ENCODE peak calls at places on chromosomes 7 and 10, in five cellular contexts. One of them, this sample, is unnamed.

GRCh38 chr7:151847136-151847535 is 29.8 kb downstream of the PRKAG2 start:
- DNase-seq in AG04449: no peak
- DNase-seq in endothelial cell: no peak
- DNase-seq in fibroblast of mammary gland: no peak
- DNase-seq in breast epithelium: no peak
- DNase-seq in this sample: no peak

GRCh38 chr7:12550956-12551355 is 19.6 kb upstream of the SCIN start:
- DNase-seq in AG04449: peak
- DNase-seq in endothelial cell: no peak
- DNase-seq in fibroblast of mammary gland: no peak
- DNase-seq in breast epithelium: no peak
- DNase-seq in this sample: no peak

GRCh38 chr7:129017933-129018538 is 36.9 kb downstream of the TNPO3 start:
- DNase-seq in AG04449: no peak
- DNase-seq in endothelial cell: no peak
- DNase-seq in fibroblast of mammary gland: no peak
- DNase-seq in breast epithelium: no peak
- DNase-seq in this sample: no peak

GRCh38 chr10:88091490-88092061 is 228.2 kb downstream of the PTEN start:
- DNase-seq in AG04449: no peak
- DNase-seq in endothelial cell: no peak
- DNase-seq in fibroblast of mammary gland: no peak
- DNase-seq in breast epithelium: peak
- DNase-seq in this sample: no peak

GRCh38 chr10:13271552-13272163 is 28.2 kb downstream of the PHYH start:
- DNase-seq in AG04449: no peak
- DNase-seq in endothelial cell: peak
- DNase-seq in fibroblast of mammary gland: peak
- DNase-seq in breast epithelium: no peak
- DNase-seq in this sample: peak

GRCh38 chr10:6174201-6174874 is 28.4 kb upstream of the PFKFB3 start:
- DNase-seq in AG04449: no peak
- DNase-seq in endothelial cell: no peak
- DNase-seq in fibroblast of mammary gland: no peak
- DNase-seq in breast epithelium: no peak
- DNase-seq in this sample: no peak

GRCh38 chr7:51369746-51370145 is 53.1 kb upstream of the COBL start:
- DNase-seq in AG04449: no peak
- DNase-seq in endothelial cell: peak
- DNase-seq in fibroblast of mammary gland: no peak
- DNase-seq in breast epithelium: no peak
- DNase-seq in this sample: peak

GRCh38 chr7:137933270-137934017 is 68.4 kb downstream of the CREB3L2 start:
- DNase-seq in AG04449: no peak
- DNase-seq in endothelial cell: no peak
- DNase-seq in fibroblast of mammary gland: peak
- DNase-seq in breast epithelium: peak
- DNase-seq in this sample: no peak

GRCh38 chr7:11212816-11213215 is 239.1 kb downstream of the PHF14 start:
- DNase-seq in AG04449: peak
- DNase-seq in endothelial cell: no peak
- DNase-seq in fibroblast of mammary gland: no peak
- DNase-seq in breast epithelium: no peak
- DNase-seq in this sample: no peak

DNA sequence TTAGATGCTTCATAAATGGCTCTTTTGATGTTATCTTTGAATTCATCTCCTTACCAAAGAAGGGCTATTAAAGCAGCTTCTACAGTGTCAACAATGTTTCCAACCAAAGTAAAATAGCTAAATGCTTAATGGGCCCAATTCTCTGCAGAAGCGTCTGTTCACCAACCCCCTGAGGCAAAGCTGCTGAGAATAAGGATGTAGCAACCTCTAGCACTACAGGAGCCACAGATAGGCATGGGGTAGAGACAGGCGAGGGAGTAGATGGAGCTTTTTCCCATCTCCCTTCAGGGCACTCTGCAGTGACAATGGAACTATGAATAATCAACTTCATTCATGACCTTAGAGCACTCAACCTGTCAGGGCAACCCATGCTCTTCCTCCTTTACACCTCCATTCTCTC is 134.1 kb downstream of the FZD1 start:
- DNase-seq in AG04449: no peak
- DNase-seq in endothelial cell: no peak
- DNase-seq in fibroblast of mammary gland: no peak
- DNase-seq in breast epithelium: no peak
- DNase-seq in this sample: no peak
- TF ChIP-seq CTCF in AG04449: no peak
- TF ChIP-seq CTCF in endothelial cell: no peak
- TF ChIP-seq CTCF in fibroblast of mammary gland: no peak
- TF ChIP-seq CTCF in breast epithelium: no peak
- TF ChIP-seq CTCF in this sample: no peak

GRCh38 chr7:81956520-81956919 is 186.7 kb upstream of the HGF start:
- DNase-seq in AG04449: no peak
- DNase-seq in endothelial cell: peak
- DNase-seq in fibroblast of mammary gland: peak
- DNase-seq in breast epithelium: no peak
- DNase-seq in this sample: no peak
- TF ChIP-seq CTCF in AG04449: peak
- TF ChIP-seq CTCF in endothelial cell: peak
- TF ChIP-seq CTCF in fibroblast of mammary gland: peak
- TF ChIP-seq CTCF in breast epithelium: peak
- TF ChIP-seq CTCF in this sample: peak

GRCh38 chr7:55177068-55177530 is 158.3 kb downstream of the EGFR start:
- DNase-seq in AG04449: no peak
- DNase-seq in endothelial cell: no peak
- DNase-seq in fibroblast of mammary gland: no peak
- DNase-seq in breast epithelium: no peak
- DNase-seq in this sample: no peak
- TF ChIP-seq CTCF in AG04449: no peak
- TF ChIP-seq CTCF in endothelial cell: no peak
- TF ChIP-seq CTCF in fibroblast of mammary gland: no peak
- TF ChIP-seq CTCF in breast epithelium: no peak
- TF ChIP-seq CTCF in this sample: no peak

DNA sequence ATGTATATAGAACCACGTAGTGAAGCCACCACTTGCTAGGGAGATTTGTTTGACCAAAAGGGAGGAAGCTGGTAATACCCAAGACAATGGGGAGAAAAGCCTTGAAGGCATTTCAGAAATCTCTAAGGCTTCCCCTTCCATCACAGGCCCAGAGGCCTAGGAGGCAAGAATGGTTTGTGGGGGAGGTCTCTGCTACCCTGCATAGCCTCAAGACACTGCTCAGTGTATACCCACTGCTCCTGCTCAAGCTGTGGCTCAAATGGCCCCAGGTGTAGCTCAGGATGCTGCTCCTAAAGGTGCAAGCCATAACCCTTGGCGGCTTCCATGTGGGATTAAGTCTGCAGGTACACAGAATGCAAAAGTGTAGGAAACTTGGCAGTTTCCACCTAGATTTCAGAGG is 1105.8 kb downstream of the GATA3 start:
- DNase-seq in AG04449: no peak
- DNase-seq in endothelial cell: no peak
- DNase-seq in fibroblast of mammary gland: no peak
- DNase-seq in breast epithelium: no peak
- DNase-seq in this sample: no peak
- TF ChIP-seq CTCF in AG04449: no peak
- TF ChIP-seq CTCF in endothelial cell: no peak
- TF ChIP-seq CTCF in fibroblast of mammary gland: no peak
- TF ChIP-seq CTCF in breast epithelium: no peak
- TF ChIP-seq CTCF in this sample: no peak

DNA sequence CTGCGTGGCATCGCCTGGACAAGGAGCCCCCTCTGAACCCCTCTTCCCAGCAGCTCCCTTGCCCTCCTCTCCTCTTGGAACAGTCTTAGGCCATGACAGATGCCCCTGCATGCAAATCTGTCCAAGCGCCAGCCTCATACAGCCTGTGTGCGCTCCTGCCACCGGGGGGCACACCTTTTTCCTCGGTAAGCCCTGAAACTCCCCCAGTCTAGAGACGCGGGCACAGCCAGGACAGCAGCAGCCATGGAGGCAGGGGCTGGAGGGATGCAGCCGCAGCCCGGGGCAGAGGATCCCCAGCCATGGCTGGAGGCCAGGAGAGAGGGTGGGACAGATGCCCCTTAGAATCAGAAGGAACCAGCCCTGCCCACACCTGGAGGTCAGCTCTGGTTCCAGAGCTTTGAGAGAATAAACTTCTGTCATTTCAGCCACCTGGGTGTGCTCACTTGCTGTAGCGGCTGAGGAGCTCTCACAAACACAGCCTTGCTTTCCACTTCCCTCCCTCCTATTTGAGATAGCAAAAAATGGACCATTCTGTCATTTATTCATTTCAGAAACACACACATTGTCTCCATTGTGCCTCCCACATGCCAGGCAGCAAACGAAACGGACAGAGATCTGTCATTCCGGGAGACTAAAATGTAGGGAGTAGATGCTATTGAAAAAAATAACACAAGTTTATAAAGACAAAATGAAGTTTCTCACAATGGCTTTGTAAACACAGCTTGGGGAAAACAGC is 241.5 kb downstream of the WDR37 start:
- DNase-seq in AG04449: no peak
- DNase-seq in endothelial cell: peak
- DNase-seq in fibroblast of mammary gland: no peak
- DNase-seq in breast epithelium: no peak
- DNase-seq in this sample: no peak
- TF ChIP-seq CTCF in AG04449: no peak
- TF ChIP-seq CTCF in endothelial cell: peak
- TF ChIP-seq CTCF in fibroblast of mammary gland: no peak
- TF ChIP-seq CTCF in breast epithelium: no peak
- TF ChIP-seq CTCF in this sample: peak

DNA sequence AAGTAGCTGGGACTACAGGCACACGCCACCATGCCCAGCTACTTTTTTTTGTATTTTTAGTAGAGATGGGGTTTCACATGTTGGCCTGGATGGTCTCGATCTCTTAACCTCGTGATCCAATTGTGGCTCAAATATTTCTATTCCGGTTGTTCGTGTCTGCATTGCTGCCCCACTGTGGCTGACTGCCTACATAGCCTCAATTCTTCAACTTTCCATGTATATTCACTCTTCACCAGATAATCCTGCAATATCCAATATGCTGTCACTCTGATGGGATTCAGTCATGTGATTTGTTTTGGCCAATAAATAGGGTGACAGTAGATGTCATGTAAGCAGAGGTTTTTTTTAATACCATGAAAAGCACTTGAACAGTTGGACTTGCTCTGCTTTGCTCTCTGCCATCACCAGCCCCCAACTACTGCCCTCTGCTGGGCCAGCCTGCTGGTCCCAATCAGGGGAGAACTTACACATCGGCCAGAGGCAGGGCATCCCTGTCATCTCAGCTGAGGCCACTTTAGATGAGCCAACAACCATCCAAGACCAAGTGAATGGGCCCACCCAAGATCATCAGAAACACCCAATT is 56.7 kb downstream of the NSUN6 start:
- DNase-seq in AG04449: no peak
- DNase-seq in endothelial cell: peak
- DNase-seq in fibroblast of mammary gland: peak
- DNase-seq in breast epithelium: no peak
- DNase-seq in this sample: no peak
- TF ChIP-seq CTCF in AG04449: no peak
- TF ChIP-seq CTCF in endothelial cell: peak
- TF ChIP-seq CTCF in fibroblast of mammary gland: peak
- TF ChIP-seq CTCF in breast epithelium: no peak
- TF ChIP-seq CTCF in this sample: peak

GRCh38 chr10:867807-868206 is 63.7 kb downstream of the LARP4B start:
- DNase-seq in AG04449: no peak
- DNase-seq in endothelial cell: no peak
- DNase-seq in fibroblast of mammary gland: no peak
- DNase-seq in breast epithelium: no peak
- DNase-seq in this sample: no peak

GRCh38 chr10:865924-866576 is 65.5 kb downstream of the LARP4B start:
- DNase-seq in AG04449: no peak
- DNase-seq in endothelial cell: no peak
- DNase-seq in fibroblast of mammary gland: no peak
- DNase-seq in breast epithelium: no peak
- DNase-seq in this sample: no peak

GRCh38 chr10:866577-866941 is 64.9 kb downstream of the LARP4B start:
- DNase-seq in AG04449: no peak
- DNase-seq in endothelial cell: no peak
- DNase-seq in fibroblast of mammary gland: no peak
- DNase-seq in breast epithelium: no peak
- DNase-seq in this sample: no peak

GRCh38 chr10:869171-869570 is 62.3 kb downstream of the LARP4B start:
- DNase-seq in AG04449: no peak
- DNase-seq in endothelial cell: no peak
- DNase-seq in fibroblast of mammary gland: no peak
- DNase-seq in breast epithelium: no peak
- DNase-seq in this sample: no peak

GRCh38 chr10:865257-865656 is 66.2 kb downstream of the LARP4B start:
- DNase-seq in AG04449: no peak
- DNase-seq in endothelial cell: no peak
- DNase-seq in fibroblast of mammary gland: no peak
- DNase-seq in breast epithelium: no peak
- DNase-seq in this sample: no peak
- TF ChIP-seq CTCF in AG04449: no peak
- TF ChIP-seq CTCF in endothelial cell: no peak
- TF ChIP-seq CTCF in fibroblast of mammary gland: peak
- TF ChIP-seq CTCF in breast epithelium: no peak
- TF ChIP-seq CTCF in this sample: no peak

DNA sequence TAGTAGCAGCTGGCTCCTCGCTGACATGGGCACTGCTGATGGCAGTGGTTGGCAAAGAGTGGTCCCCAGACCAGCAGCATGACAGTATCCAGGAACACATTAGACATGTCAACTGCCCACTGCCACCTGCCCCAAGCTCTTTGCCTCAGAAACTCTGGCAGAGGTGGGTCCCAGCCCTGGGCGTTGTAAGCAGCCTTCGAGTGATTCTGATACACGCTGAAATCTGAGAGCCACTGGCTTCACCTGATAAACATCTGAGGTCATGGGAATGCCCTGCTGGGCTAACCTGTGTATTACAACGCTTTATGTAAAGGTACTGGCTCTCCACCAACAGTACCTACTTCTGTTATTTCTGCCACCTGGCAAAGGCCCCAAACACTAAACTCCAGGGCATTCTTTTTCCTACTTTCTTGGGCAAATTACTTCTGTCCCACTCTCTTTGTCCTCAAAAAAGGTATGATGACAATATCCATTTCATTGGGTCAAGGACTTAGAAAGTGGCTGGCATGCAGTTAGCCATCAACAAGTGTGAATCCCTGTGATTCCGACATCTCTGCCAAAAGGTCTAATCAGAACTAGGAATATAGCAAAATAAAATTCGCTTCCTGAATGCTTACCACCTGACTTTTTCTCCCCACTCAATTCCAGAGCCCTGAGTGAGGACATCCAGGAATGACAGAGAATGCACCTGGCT is 9.2 kb downstream of the SGMS1 start:
- DNase-seq in AG04449: no peak
- DNase-seq in endothelial cell: peak
- DNase-seq in fibroblast of mammary gland: no peak
- DNase-seq in breast epithelium: no peak
- DNase-seq in this sample: no peak
- TF ChIP-seq CTCF in AG04449: no peak
- TF ChIP-seq CTCF in endothelial cell: peak
- TF ChIP-seq CTCF in fibroblast of mammary gland: peak
- TF ChIP-seq CTCF in breast epithelium: peak
- TF ChIP-seq CTCF in this sample: peak

GRCh38 chr10:118342638-118343020 is 505 bp upstream of the FAM204A start:
- DNase-seq in AG04449: no peak
- DNase-seq in endothelial cell: no peak
- DNase-seq in fibroblast of mammary gland: no peak
- DNase-seq in breast epithelium: no peak
- DNase-seq in this sample: no peak
- TF ChIP-seq CTCF in AG04449: no peak
- TF ChIP-seq CTCF in endothelial cell: no peak
- TF ChIP-seq CTCF in fibroblast of mammary gland: no peak
- TF ChIP-seq CTCF in breast epithelium: no peak
- TF ChIP-seq CTCF in this sample: no peak

This sample was measured in neural crest cell.